ENCODE peak calls at places on chromosomes 2 and 18, in five cellular contexts. U, C, S, X and J are unnamed samples.

GRCh38 chr18:79343567-79344207 is 52.0 kb upstream of the NFATC1 start:
- DNase-seq in U (peak; percentile 48), X (no peak), S (no peak), C (no peak), J (no peak)

GRCh38 chr2:108594982-108595464 is 60.8 kb downstream of the LIMS1 start:
- DNase-seq in S (no peak), C (no peak), U (no peak), X (peak; percentile 100), J (no peak)

GRCh38 chr2:129318581-129319421 is 660.7 kb upstream of the RAB6C start:
- DNase-seq in U (no peak), C (no peak), X (no peak), S (no peak), J (no peak)

GRCh38 chr2:45823723-45824206 is 172.3 kb downstream of the PRKCE start:
- DNase-seq in U (no peak), X (no peak), S (peak; percentile 52), C (peak; percentile 96), J (no peak)

GRCh38 chr2:127293386-127293757 is 572 bp downstream of the ERCC3 start:
- DNase-seq in C (no peak), X (peak; percentile 16), S (no peak), U (peak; percentile 13), J (no peak)

GRCh38 chr2:86239326-86239725 is 40.1 kb downstream of the MRPL35 start:
- DNase-seq in S (no peak), U (no peak), C (no peak), X (no peak), J (no peak)

GRCh38 chr2:111157071-111157661 is 36.5 kb downstream of the BCL2L11 start:
- DNase-seq in S (no peak), C (no peak), U (no peak), X (no peak), J (no peak)

GRCh38 chr2:67646714-67647333 is 249.7 kb downstream of the ETAA1 start:
- DNase-seq in S (no peak), C (no peak), U (no peak), X (no peak), J (no peak)

GRCh38 chr2:20533993-20534591 is 87.2 kb downstream of the RHOB start:
- DNase-seq in S (no peak), X (no peak), U (no peak), C (peak; percentile 31), J (no peak)

GRCh38 chr2:234245945-234246344 is 195.4 kb downstream of the SPP2 start:
- DNase-seq in C (no peak), S (no peak), U (peak; percentile 68), X (peak; percentile 99), J (no peak)

GRCh38 chr2:168138911-168139310 is 108.5 kb downstream of the STK39 start:
- DNase-seq in S (no peak), X (no peak), C (no peak), U (no peak), J (no peak)

GRCh38 chr18:76699923-76700322 is 122.4 kb upstream of the ZNF236 start:
- DNase-seq in X (peak; percentile 52), U (no peak), C (no peak), S (no peak), J (no peak)

GRCh38 chr2:149661844-149662243 is 74.3 kb upstream of the MMADHC start:
- DNase-seq in X (peak; percentile 87), S (no peak), C (no peak), U (no peak), J (no peak)

GRCh38 chr2:112646102-112646719 is 472 bp downstream of the SLC20A1 start:
- DNase-seq in U (no peak), X (no peak), C (peak; percentile 64), S (no peak), J (no peak)

GRCh38 chr2:98145070-98145469 is 58.1 kb downstream of the VWA3B start:
- DNase-seq in C (no peak), X (no peak), S (no peak), U (no peak), J (no peak)

GRCh38 chr18:44325903-44326650 is 354.6 kb upstream of the SETBP1 start:
- DNase-seq in S (no peak), X (peak; percentile 67), C (no peak), U (peak; percentile 0), J (no peak)

GRCh38 chr18:9628984-9629383 is 14.6 kb upstream of the PPP4R1 start:
- DNase-seq in S (no peak), U (no peak), C (no peak), X (no peak), J (no peak)

GRCh38 chr2:136131961-136132839 is 14.3 kb upstream of the CXCR4 start:
- DNase-seq in S (no peak), C (no peak), X (no peak), U (no peak), J (no peak)

GRCh38 chr18:37575646-37576045 is 10.0 kb upstream of the CELF4 start:
- DNase-seq in S (no peak), X (no peak), C (no peak), U (no peak), J (no peak)

GRCh38 chr2:120440521-120441350 is 94.8 kb downstream of the INHBB start:
- DNase-seq in C (no peak), X (no peak), U (no peak), S (no peak), J (no peak)

GRCh38 chr2:199147216-199147615 is 310.5 kb downstream of the SATB2 start:
- DNase-seq in S (no peak), U (no peak), X (no peak), C (no peak), J (no peak)

GRCh38 chr2:26640331-26640745 is 828 bp downstream of the CIB4 start:
- DNase-seq in U (no peak), X (peak; percentile 70), C (no peak), S (no peak), J (no peak)

GRCh38 chr2:47043142-47043890 is 111.8 kb downstream of the STPG4 start:
- DNase-seq in U (peak; percentile 96), C (no peak), S (no peak), X (peak; percentile 95), J (peak; percentile 70)

GRCh38 chr2:1742680-1743395 is 1.5 kb downstream of the PXDN start:
- DNase-seq in X (peak; percentile 94), U (peak; percentile 67), C (peak; percentile 59), S (no peak), J (peak; percentile 88)

GRCh38 chr2:168024459-168024858 is 222.9 kb downstream of the STK39 start:
- DNase-seq in U (no peak), X (no peak), C (no peak), S (no peak), J (no peak)

GRCh38 chr2:174484573-174484972 is 2.3 kb downstream of the GPR155 start:
- DNase-seq in S (no peak), X (no peak), C (no peak), U (no peak), J (no peak)

GRCh38 chr2:25270061-25270460 is 71.7 kb downstream of the DNMT3A start:
- DNase-seq in U (no peak), C (no peak), S (no peak), X (no peak), J (no peak)

DNA sequence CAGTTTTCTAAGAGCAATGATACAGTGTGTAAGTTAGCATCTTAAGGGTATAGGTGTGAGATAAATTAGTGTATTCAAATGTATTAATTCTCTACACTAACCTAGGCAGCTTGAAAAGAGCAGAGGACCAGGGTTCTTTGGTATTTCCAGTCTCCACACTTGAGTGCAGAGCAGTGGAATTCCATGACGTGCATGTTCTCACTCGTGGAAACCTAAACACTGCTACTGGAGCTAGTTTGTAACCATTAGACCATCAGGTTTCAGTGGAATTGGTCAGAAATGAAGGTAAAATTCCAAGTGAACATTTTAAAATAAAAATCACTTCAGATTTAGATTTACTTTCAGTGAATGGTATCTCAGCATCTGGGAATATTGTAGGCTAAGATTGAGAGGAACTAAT is 9.0 kb downstream of the SPTBN1 start:
- DNase-seq in C (no peak), X (no peak), S (no peak), U (no peak), J (no peak)
- H3K4me1 ChIP-seq in C (no peaks in the 10 kb centered on the region), X (peaks cover 16% of the 10 kb centered on the region), S (peaks cover 80% of the 10 kb centered on the region), U (peaks cover 18% of the 10 kb centered on the region), J (peaks cover 82% of the 10 kb centered on the region)

GRCh38 chr2:101706819-101707177 is 9.3 kb downstream of the MAP4K4 start:
- DNase-seq in S (no peak), U (no peak), X (no peak), C (no peak), J (no peak)

GRCh38 chr2:101706121-101706818 is 8.8 kb downstream of the MAP4K4 start:
- DNase-seq in U (no peak), S (no peak), X (no peak), C (no peak), J (no peak)

GRCh38 chr2:101714098-101714497 is 16.6 kb downstream of the MAP4K4 start:
- DNase-seq in X (no peak), U (no peak), C (no peak), S (no peak), J (no peak)

GRCh38 chr2:101710036-101710689 is 12.7 kb downstream of the MAP4K4 start:
- DNase-seq in C (no peak), U (no peak), X (no peak), S (no peak), J (no peak)

DNA sequence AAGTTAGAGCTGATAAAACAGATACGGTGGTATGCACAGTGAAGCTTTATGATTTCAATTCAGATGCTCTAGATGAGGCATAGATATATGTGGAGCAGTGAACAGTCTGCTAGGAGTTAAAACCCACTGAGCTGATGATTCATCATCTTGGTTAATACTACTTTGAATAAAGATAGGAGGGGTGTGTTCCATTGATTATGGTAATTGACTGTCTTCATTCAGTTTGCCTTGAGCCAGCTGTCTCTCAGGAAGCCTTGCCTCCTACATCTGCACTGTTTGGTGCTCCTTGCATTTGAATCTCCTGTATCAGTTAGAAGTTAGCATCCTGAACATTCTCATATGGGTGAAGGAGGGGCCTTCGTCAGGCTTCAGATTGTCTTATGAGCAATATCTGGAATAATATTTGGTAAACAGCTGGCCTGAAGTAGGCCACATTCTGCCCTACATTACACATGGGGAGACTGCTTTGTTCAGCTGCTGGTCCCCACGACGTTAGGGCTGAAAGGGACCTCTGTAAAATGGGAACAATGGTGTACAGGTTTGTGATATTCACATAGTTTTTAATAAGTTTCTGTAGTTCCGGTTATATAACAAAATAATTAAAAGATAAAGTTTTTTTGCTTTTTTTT is 13.3 kb downstream of the MAP4K4 start:
- DNase-seq in S (no peak), U (no peak), X (peak; percentile 65), C (no peak), J (no peak)
- H3K4me1 ChIP-seq in S (peaks cover 65% of the 10 kb centered on the region), U (peaks cover 28% of the 10 kb centered on the region), X (peaks cover 10% of the 10 kb centered on the region), C (peaks cover 31% of the 10 kb centered on the region), J (no peaks in the 10 kb centered on the region)

GRCh38 chr2:159720676-159721075 is 8.4 kb downstream of the MARCHF7 start:
- DNase-seq in C (no peak), S (no peak), U (no peak), X (no peak), J (no peak)
- H3K4me1 ChIP-seq in C (peaks cover 10% of the 10 kb centered on the region), S (peaks cover 63% of the 10 kb centered on the region), U (peaks cover 12% of the 10 kb centered on the region), X (no peaks in the 10 kb centered on the region), J (no peaks in the 10 kb centered on the region)

GRCh38 chr2:159086874-159087273 is 118.4 kb downstream of the TANC1 start:
- DNase-seq in X (no peak), C (no peak), S (no peak), U (no peak), J (no peak)

GRCh38 chr2:159089543-159089942 is 121.1 kb downstream of the TANC1 start:
- DNase-seq in X (no peak), U (no peak), S (no peak), C (no peak), J (no peak)

GRCh38 chr2:159091381-159091780 is 122.9 kb downstream of the TANC1 start:
- DNase-seq in X (peak; percentile 90), S (no peak), U (no peak), C (no peak), J (no peak)

GRCh38 chr2:159090514-159091201 is 122.2 kb downstream of the TANC1 start:
- DNase-seq in X (peak; percentile 78), C (no peak), U (peak; percentile 13), S (no peak), J (no peak)

GRCh38 chr2:159088906-159089305 is 120.5 kb downstream of the TANC1 start:
- DNase-seq in C (no peak), U (no peak), X (no peak), S (no peak), J (no peak)
- H3K4me1 ChIP-seq in C (peaks cover 5% of the 10 kb centered on the region), U (peaks cover 34% of the 10 kb centered on the region), X (peaks cover 45% of the 10 kb centered on the region), S (peaks cover 100% of the 10 kb centered on the region), J (no peaks in the 10 kb centered on the region)